ENCODE peak calls at places on chromosomes 5 and 9, in eight cellular contexts. M is fibroblast of mammary gland, Z is PC-3, R is epithelial cell of esophagus, Y is IMR-90, T is A549, I is mucosa of descending colon, F is coronary artery. U is an unnamed sample.

GRCh38 chr9:123376218-123377071 is 20.4 kb downstream of the CRB2 start:
- DNase-seq in M (no peak), Z (no peak), R (no peak), Y (no peak), T (no peak), I (peak), F (no peak), U (no peak)

GRCh38 chr5:158549306-158549705 is 550.4 kb downstream of the EBF1 start:
- DNase-seq in M (peak), Z (no peak), R (no peak), Y (peak), T (no peak), I (no peak), F (no peak), U (no peak)

GRCh38 chr9:137956039-137956438 is 78.5 kb downstream of the CACNA1B start:
- DNase-seq in M (no peak), Z (no peak), R (no peak), Y (no peak), T (no peak), I (no peak), F (no peak), U (no peak)

GRCh38 chr9:26833792-26834191 is 58.8 kb downstream of the CAAP1 start:
- DNase-seq in M (no peak), Z (no peak), R (peak), Y (no peak), T (no peak), I (peak), F (no peak), U (no peak)

GRCh38 chr9:125744616-125745387 is 2.4 kb upstream of the PBX3 start:
- DNase-seq in M (peak), Z (peak), R (no peak), Y (peak), T (no peak), I (no peak), F (no peak), U (no peak)

GRCh38 chr5:172754957-172755356 is 16.0 kb downstream of the DUSP1 start:
- DNase-seq in M (no peak), Z (no peak), R (no peak), Y (no peak), T (no peak), I (no peak), F (no peak), U (no peak)

GRCh38 chr5:143635146-143635752 is 176.7 kb upstream of the HMHB1 start:
- DNase-seq in M (peak), Z (peak), R (peak), Y (peak), T (peak), I (no peak), F (no peak), U (no peak)

GRCh38 chr5:34505731-34506130 is 150.4 kb upstream of the RAI14 start:
- DNase-seq in M (no peak), Z (no peak), R (no peak), Y (no peak), T (no peak), I (no peak), F (no peak), U (no peak)

GRCh38 chr5:111948517-111948916 is 191.5 kb upstream of the NREP start:
- DNase-seq in M (peak), Z (peak), R (peak), Y (peak), T (no peak), I (no peak), F (no peak), U (no peak)

GRCh38 chr5:121053055-121053985 is 589.2 kb downstream of the PRR16 start:
- DNase-seq in M (no peak), Z (peak), R (no peak), Y (no peak), T (no peak), I (no peak), F (no peak), U (no peak)

GRCh38 chr5:24773241-24773640 is 128.5 kb upstream of the CDH10 start:
- DNase-seq in M (no peak), Z (peak), R (no peak), Y (no peak), T (no peak), I (no peak), F (no peak), U (no peak)

GRCh38 chr9:129806126-129806525 is 3.1 kb downstream of the TOR1B start:
- DNase-seq in M (no peak), Z (no peak), R (no peak), Y (no peak), T (no peak), I (no peak), F (no peak), U (no peak)

GRCh38 chr9:33029106-33029788 is 4.2 kb downstream of the DNAJA1 start:
- DNase-seq in M (peak), Z (no peak), R (peak), Y (peak), T (no peak), I (no peak), F (no peak), U (no peak)

GRCh38 chr5:72041643-72042042 is 65.6 kb upstream of the MAP1B start:
- DNase-seq in M (no peak), Z (no peak), R (no peak), Y (no peak), T (no peak), I (no peak), F (no peak), U (no peak)

GRCh38 chr9:101650096-101650495 is 55.3 kb upstream of the PPP3R2 start:
- DNase-seq in M (no peak), Z (no peak), R (no peak), Y (no peak), T (no peak), I (no peak), F (no peak), U (no peak)
- TF ChIP-seq CTCF in M (no peak), Z (no peak), R (no peak), Y (no peak), T (no peak), I (no peak), F (no peak), U (no peak)

GRCh38 chr9:133711428-133712220 is 26.5 kb downstream of the SARDH start:
- DNase-seq in M (peak), Z (no peak), R (peak), Y (peak), T (no peak), I (no peak), F (no peak), U (no peak)

GRCh38 chr9:133710661-133711427 is 27.3 kb downstream of the SARDH start:
- DNase-seq in M (no peak), Z (no peak), R (no peak), Y (no peak), T (no peak), I (no peak), F (no peak), U (no peak)

GRCh38 chr9:133708770-133709611 is 29.2 kb downstream of the SARDH start:
- DNase-seq in M (no peak), Z (no peak), R (no peak), Y (no peak), T (no peak), I (no peak), F (no peak), U (no peak)

GRCh38 chr9:133708123-133708769 is 29.9 kb downstream of the SARDH start:
- DNase-seq in M (no peak), Z (no peak), R (no peak), Y (no peak), T (no peak), I (no peak), F (no peak), U (no peak)

GRCh38 chr9:133709716-133710571 is 28.2 kb downstream of the SARDH start:
- DNase-seq in M (no peak), Z (no peak), R (no peak), Y (no peak), T (no peak), I (no peak), F (no peak), U (no peak)
- TF ChIP-seq CTCF in M (no peak), Z (no peak), R (no peak), Y (no peak), T (no peak), I (no peak), F (no peak), U (no peak)

DNA sequence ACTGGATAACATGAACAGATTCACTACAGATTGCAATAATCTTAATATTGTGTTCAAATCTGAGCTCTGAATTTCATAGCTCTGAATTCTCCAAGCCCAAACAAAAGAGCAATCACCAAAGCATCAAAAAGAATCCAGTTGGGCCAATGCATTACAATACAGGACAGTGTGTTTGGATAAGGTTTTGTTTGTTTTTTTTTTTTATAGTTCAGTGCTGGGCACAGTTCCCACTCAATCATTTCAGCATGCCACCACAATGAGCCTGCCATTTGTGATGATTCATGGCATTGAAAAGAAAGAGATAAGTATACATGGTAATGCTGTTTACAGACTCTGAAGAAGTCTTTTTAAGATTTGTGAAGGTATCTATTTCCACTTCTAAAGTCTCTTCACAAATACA is 1.7 kb upstream of the HTR1A start:
- DNase-seq in M (no peak), Z (peak), R (no peak), Y (no peak), T (no peak), I (no peak), F (no peak), U (no peak)
- TF ChIP-seq CTCF in M (no peak), Z (no peak), R (no peak), Y (no peak), T (no peak), I (no peak), F (no peak), U (no peak)

DNA sequence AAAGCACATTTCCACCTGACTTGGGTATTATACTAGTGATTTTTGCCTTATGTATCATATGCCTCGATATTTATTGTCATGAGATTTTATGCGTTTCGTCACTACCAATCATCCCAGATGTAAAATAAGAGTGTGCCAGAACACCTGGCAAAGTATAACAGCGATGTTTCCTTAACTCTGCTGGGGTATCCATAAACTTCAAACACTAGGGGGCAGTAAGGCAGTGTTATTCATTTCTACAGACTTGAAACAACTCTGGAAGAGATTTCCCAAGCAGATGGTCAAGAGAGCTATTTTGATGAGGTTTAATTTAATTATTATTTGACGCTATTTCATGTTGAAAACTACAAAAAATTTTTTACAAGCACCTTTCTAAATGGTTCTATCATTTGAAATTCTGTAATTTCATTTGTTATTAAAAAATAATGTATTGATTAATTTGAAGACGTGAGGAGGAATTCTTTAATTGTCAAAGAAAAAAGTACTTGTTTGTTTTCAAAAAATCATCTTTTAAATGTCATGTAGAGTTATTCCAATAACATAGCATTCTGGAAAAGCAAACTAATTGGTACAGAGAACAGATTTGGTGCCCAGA is 388.5 kb upstream of the CTNND2 start:
- DNase-seq in M (peak), Z (peak), R (peak), Y (no peak), T (no peak), I (no peak), F (no peak), U (no peak)
- TF ChIP-seq CTCF in M (peak), Z (peak), R (peak), Y (peak), T (no peak), I (no peak), F (no peak), U (peak)

GRCh38 chr5:9466677-9467076 is 79.2 kb downstream of the SEMA5A start:
- DNase-seq in M (peak), Z (no peak), R (no peak), Y (no peak), T (no peak), I (no peak), F (no peak), U (no peak)

GRCh38 chr5:9464478-9464877 is 81.4 kb downstream of the SEMA5A start:
- DNase-seq in M (no peak), Z (no peak), R (no peak), Y (no peak), T (no peak), I (no peak), F (no peak), U (no peak)

GRCh38 chr5:9468070-9468388 is 77.8 kb downstream of the SEMA5A start:
- DNase-seq in M (peak), Z (peak), R (peak), Y (peak), T (no peak), I (no peak), F (no peak), U (no peak)

GRCh38 chr5:9470410-9470809 is 75.5 kb downstream of the SEMA5A start:
- DNase-seq in M (no peak), Z (no peak), R (no peak), Y (no peak), T (no peak), I (no peak), F (no peak), U (no peak)

DNA sequence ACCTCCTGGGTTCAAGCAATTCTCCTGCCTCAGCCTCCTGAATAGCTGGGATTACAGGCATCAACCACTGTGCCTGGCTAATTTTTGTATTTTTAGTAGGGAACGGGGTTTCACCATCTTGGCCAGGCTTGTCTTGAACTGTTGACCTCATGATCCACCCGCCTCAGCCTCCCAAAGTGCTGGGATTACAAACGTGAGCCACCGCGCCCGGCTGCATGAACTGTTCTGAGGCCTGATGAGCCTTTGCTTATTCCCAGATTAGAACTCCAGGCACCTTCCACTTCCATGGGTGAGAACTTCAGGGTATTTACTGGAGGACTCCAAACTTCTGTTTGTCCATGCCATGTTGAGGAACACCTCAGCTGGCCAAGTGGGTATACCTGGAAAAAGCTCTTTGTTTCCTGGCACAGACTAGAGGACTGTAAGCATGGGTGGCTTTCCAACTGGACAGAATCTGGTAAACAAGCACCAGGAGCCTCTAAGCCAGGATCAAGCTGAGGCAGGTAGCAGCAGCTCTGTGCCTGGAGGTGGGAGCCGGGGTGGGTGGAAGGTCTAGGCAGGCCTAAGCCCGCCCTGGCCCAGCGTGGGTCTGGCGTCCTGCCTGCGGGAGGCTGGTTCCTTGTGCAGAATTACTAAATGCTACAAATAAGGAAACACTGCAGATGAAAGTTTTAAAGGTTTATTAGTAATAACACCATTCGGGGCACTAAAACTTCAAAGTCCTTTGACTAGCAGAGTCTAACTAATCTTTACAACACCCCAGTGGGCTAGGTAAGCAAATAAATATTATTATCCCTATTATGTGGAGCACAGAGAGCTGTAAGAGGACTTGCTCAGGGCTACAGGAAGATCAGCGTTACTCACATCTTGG is 78.4 kb downstream of the SEMA5A start:
- DNase-seq in M (no peak), Z (no peak), R (peak), Y (no peak), T (no peak), I (no peak), F (no peak), U (no peak)
- TF ChIP-seq CTCF in M (no peak), Z (no peak), R (no peak), Y (no peak), T (no peak), I (no peak), F (no peak), U (no peak)

DNA sequence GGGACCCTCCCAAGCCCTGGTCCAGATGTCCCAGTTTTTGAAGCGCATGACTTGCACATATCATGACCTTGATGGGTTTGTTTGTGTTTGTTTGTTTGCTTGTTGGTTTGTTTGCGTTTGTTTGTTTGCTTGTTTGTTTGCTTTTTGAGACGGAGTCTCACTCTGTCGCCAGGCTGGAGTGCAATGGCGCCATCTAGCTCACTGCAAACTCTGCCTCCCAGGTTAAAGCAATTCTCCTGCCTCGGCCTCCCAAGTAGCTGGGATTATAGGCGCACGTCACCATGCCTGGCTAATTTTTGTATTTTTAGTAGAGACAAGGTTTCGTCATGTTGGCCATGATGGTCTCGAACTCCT is 13.0 kb upstream of the UBAC1 start:
- DNase-seq in M (no peak), Z (no peak), R (no peak), Y (no peak), T (no peak), I (no peak), F (no peak), U (no peak)
- TF ChIP-seq CTCF in M (peak), Z (no peak), R (peak), Y (no peak), T (no peak), I (no peak), F (no peak), U (no peak)

DNA sequence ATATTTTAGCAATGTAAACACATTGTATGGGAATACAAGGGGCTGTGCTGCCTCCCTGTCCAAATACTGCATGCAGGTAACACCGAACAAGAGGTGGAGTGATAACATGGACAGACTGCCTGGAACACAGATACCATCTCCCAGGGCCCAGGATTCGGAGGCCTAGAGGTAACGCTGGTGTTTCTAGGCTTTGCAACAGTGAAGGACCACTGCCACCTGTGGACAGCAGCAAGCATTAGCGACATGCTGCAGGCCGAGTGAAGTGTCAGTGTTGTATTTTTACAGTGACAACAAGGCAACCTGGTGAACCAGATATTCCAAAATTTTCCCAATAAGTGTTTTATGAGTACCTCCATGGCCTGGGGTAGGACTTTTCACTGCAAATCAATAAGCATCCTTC is 379.2 kb downstream of the DMRT2 start:
- DNase-seq in M (peak), Z (peak), R (peak), Y (no peak), T (peak), I (peak), F (no peak), U (no peak)
- TF ChIP-seq CTCF in M (peak), Z (peak), R (peak), Y (no peak), T (no peak), I (no peak), F (no peak), U (peak)

DNA sequence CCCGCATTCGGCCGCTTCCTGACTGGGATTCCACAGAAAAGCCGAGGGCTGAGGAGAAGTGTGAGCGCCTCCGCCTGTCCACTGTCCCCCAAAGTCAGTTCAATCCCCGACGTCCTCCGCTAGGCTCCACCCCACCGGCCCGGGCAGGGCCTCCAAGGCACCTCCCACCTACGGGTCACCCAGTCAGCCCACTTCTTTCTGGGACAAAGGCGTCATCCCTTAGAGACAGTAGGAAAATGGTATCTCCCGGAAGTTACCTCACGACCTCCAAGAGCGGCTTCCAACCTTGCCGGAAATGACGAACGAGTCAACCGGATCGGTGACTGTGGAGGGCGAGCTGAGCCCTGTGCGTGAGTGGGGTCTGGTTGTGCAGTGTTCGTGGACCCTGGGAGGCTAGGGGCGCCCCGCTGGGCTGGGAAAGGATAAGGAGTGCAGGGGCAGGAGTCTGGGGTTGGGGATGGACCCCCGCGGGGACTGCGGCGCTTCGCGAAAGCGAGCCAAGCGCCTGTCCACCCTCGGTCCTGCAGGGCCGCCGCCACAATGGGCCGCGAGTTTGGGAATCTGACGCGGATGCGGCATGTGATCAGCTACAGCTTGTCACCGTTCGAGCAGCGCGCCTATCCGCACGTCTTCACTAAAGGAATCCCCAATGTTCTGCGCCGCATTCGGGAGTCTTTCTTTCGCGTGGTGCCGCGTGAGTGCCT is at the start of the genes GDF9 and UQCRQ:
- DNase-seq in M (peak), Z (peak), R (peak), Y (peak), T (peak), I (peak), F (peak), U (peak)
- TF ChIP-seq CTCF in M (peak), Z (peak), R (peak), Y (peak), T (peak), I (no peak), F (no peak), U (peak)

GRCh38 chr9:37191403-37192089 is 71.2 kb downstream of the ZCCHC7 start:
- DNase-seq in M (no peak), Z (no peak), R (no peak), Y (no peak), T (no peak), I (no peak), F (no peak), U (no peak)
- TF ChIP-seq CTCF in M (no peak), Z (no peak), R (no peak), Y (no peak), T (no peak), I (no peak), F (no peak), U (no peak)

U was measured in progenitor cell of endocrine pancreas.